ENCODE peak calls at places on chromosomes 5 and 9, in seven cellular contexts. T, G, K, Z, I, R and C are unnamed samples.

GRCh38 chr9:113546566-113546965 is 83.0 kb downstream of the RGS3 start:
- DNase-seq in T (no peak), G (no peak), K (no peak), Z (no peak), I (no peak), R (no peak), C (no peak)

GRCh38 chr5:56176155-56176798 is 56.9 kb downstream of the ANKRD55 start:
- DNase-seq in T (no peak), G (peak; percentile 76), K (no peak), Z (no peak), I (no peak), R (no peak), C (no peak)

GRCh38 chr5:163916376-163916775 is 411.0 kb downstream of the MAT2B start:
- DNase-seq in T (no peak), G (peak; percentile 8), K (no peak), Z (no peak), I (peak; percentile 62), R (no peak), C (no peak)

GRCh38 chr5:129014185-129014584 is 48.9 kb downstream of the SLC27A6 start:
- DNase-seq in T (no peak), G (no peak), K (no peak), Z (no peak), I (no peak), R (no peak), C (no peak)

GRCh38 chr5:59542841-59543825 is 350.4 kb downstream of the PDE4D start:
- DNase-seq in T (no peak), G (no peak), K (no peak), Z (no peak), I (peak; percentile 88), R (no peak), C (no peak)

GRCh38 chr9:33924978-33925797 is 108.2 kb downstream of the UBE2R2 start:
- DNase-seq in T (peak; percentile 58), G (peak; percentile 54), K (peak; percentile 73), Z (peak; percentile 76), I (peak; percentile 59), R (peak; percentile 30), C (peak; percentile 81)

GRCh38 chr9:17600962-17601593 is 22.2 kb downstream of the SH3GL2 start:
- DNase-seq in T (no peak), G (peak; percentile 60), K (no peak), Z (no peak), I (peak; percentile 78), R (no peak), C (no peak)

GRCh38 chr9:112112941-112113399 is 62.1 kb downstream of the SUSD1 start:
- DNase-seq in T (no peak), G (no peak), K (peak; percentile 52), Z (peak; percentile 69), I (no peak), R (peak; percentile 92), C (peak; percentile 80)

GRCh38 chr9:136629001-136629878 is 33.5 kb upstream of the EGFL7 start:
- DNase-seq in T (no peak), G (no peak), K (peak; percentile 47), Z (no peak), I (no peak), R (no peak), C (no peak)

GRCh38 chr9:27787941-27788340 is 214.7 kb upstream of the C9orf72 start:
- DNase-seq in T (no peak), G (no peak), K (no peak), Z (peak; percentile 55), I (no peak), R (no peak), C (peak; percentile 77)

GRCh38 chr5:448061-448765 is 5.2 kb downstream of the EXOC3 start:
- DNase-seq in T (no peak), G (no peak), K (no peak), Z (peak; percentile 14), I (no peak), R (peak; percentile 23), C (no peak)

GRCh38 chr9:105299190-105299854 is 54.9 kb downstream of the SLC44A1 start:
- DNase-seq in T (no peak), G (peak; percentile 98), K (no peak), Z (no peak), I (peak; percentile 97), R (peak; percentile 61), C (peak; percentile 94)

GRCh38 chr5:124755565-124755964 is 9.1 kb upstream of the ZNF608 start:
- DNase-seq in T (no peak), G (no peak), K (no peak), Z (no peak), I (peak; percentile 18), R (no peak), C (peak; percentile 61)

GRCh38 chr9:132090771-132091170 is 11.1 kb upstream of the MED27 start:
- DNase-seq in T (no peak), G (no peak), K (no peak), Z (no peak), I (no peak), R (no peak), C (no peak)

GRCh38 chr5:159965031-159965837 is 43.7 kb upstream of the TTC1 start:
- DNase-seq in T (no peak), G (peak; percentile 57), K (peak; percentile 85), Z (peak; percentile 80), I (peak; percentile 63), R (peak; percentile 9), C (peak; percentile 75)

GRCh38 chr9:81318571-81318970 is 370.8 kb downstream of the TLE1 start:
- DNase-seq in T (no peak), G (peak; percentile 72), K (no peak), Z (no peak), I (peak; percentile 85), R (no peak), C (no peak)

GRCh38 chr9:89425024-89425805 is 72.7 kb downstream of the SEMA4D start:
- DNase-seq in T (no peak), G (peak; percentile 69), K (no peak), Z (no peak), I (peak; percentile 28), R (no peak), C (no peak)

GRCh38 chr5:57298985-57299491 is 125.2 kb downstream of the GPBP1 start:
- DNase-seq in T (peak; percentile 65), G (peak; percentile 86), K (no peak), Z (peak; percentile 39), I (peak; percentile 88), R (peak; percentile 47), C (peak; percentile 72)

GRCh38 chr9:80175286-80175906 is 603.6 kb downstream of the TLE4 start:
- DNase-seq in T (peak; percentile 5), G (peak; percentile 64), K (no peak), Z (no peak), I (peak; percentile 52), R (no peak), C (peak; percentile 41)

GRCh38 chr9:134637241-134637640 is 4.4 kb upstream of the COL5A1 start:
- DNase-seq in T (no peak), G (no peak), K (no peak), Z (no peak), I (peak; percentile 80), R (no peak), C (no peak)

GRCh38 chr9:63859475-63860215 is 1425.4 kb downstream of the FOXD4L5 start:
- DNase-seq in T (no peak), G (no peak), K (no peak), Z (no peak), I (no peak), R (peak; percentile 26), C (no peak)

GRCh38 chr5:168266016-168266415 is 25.4 kb upstream of the WWC1 start:
- DNase-seq in T (no peak), G (no peak), K (no peak), Z (no peak), I (no peak), R (no peak), C (no peak)
- H3K18ac ChIP-seq in T (no peak overlapping the region), G (no peak overlapping the region), K (no peak overlapping the region), Z (no peak overlapping the region), I (no peak overlapping the region), R (no peak overlapping the region), C (no peak overlapping the region)

DNA sequence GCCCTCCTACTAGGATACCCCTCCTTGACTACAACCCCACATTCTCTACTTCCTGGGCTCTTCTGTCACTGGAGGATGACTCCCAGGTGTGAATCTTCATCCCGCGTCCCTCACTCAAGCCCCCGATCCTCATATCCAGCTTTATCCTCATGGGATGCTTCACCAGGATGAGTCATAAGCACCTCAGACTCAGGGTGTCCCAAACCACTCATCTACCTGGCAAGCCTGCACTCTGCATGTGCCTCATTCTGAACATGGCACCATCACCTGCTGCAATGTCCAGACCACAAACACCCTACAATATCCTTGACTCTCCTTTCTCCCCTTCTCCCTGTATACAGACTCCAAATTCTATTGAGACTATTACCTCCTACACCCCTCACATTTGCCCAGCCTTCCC is 1.5 kb upstream of the TGFBI start:
- DNase-seq in T (no peak), G (no peak), K (no peak), Z (no peak), I (no peak), R (no peak), C (no peak)
- H2BK120ac ChIP-seq in T (no peak overlapping the region), G (no peak overlapping the region), K (no peak overlapping the region), Z (no peak overlapping the region), I (no peak overlapping the region), R (peak overlapping the region; percentile 13), C (no peak overlapping the region)

DNA sequence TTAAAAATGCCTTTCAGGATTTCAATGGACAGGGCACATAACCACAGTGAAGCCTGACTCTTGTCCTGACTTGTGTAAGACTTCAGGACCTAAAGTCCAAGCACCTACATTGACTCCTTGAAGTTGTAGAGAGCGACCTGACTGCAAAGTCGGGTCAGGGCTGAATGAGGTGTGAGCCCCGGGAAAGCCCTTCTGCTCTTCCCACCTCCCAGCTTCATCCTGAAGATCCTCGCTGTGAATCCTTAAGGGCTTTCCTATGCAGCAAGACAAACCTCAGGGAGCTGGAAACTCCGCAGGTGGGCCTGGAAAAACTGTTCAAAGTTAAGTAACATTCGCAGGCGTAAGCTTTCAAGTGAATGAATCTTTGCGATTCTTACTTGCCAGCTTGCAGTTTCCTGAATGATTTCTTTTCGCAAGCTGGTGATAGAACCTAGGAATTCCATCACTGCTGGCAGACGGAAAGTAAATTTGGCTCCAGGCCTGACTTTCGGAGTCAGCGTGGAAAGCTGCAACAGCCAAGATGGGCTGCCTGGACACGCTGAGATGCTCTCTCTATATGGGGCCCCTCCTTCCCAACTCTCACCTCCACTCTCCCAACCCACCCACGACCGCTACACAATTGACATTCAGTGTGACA is 10.9 kb downstream of the SEMA5A start:
- DNase-seq in T (no peak), G (no peak), K (no peak), Z (no peak), I (no peak), R (no peak), C (peak; percentile 27)
- H3K18ac ChIP-seq in T (no peak overlapping the region), G (no peak overlapping the region), K (no peak overlapping the region), Z (no peak overlapping the region), I (no peak overlapping the region), R (no peak overlapping the region), C (no peak overlapping the region)

GRCh38 chr5:53321073-53321472 is 159.4 kb upstream of the FST start:
- DNase-seq in T (no peak), G (no peak), K (no peak), Z (no peak), I (no peak), R (no peak), C (no peak)
- H2BK120ac ChIP-seq in T (no peak overlapping the region), G (no peak overlapping the region), K (no peak overlapping the region), Z (no peak overlapping the region), I (no peak overlapping the region), R (no peak overlapping the region), C (no peak overlapping the region)